ENCODE peak calls at places on chromosome 3, in four cellular contexts. B is endothelial cell of umbilical vein, G is PC-3, S is GM23248. C is an unnamed sample.

GRCh38 chr3:41176554-41176953 is 22.8 kb upstream of the CTNNB1 start:
- DNase-seq in B (no peak), G (no peak), S (no peak), C (no peak)

GRCh38 chr3:100465871-100466777 is 26.3 kb upstream of the TMEM45A start:
- DNase-seq in B (no peak), G (no peak), S (no peak), C (no peak)

GRCh38 chr3:194104041-194104751 is 31.8 kb upstream of the HES1 start:
- DNase-seq in B (no peak), G (peak; percentile 43), S (no peak), C (no peak)

GRCh38 chr3:56005196-56005805 is 463.0 kb downstream of the ERC2 start:
- DNase-seq in B (no peak), G (peak; percentile 13), S (no peak), C (peak; percentile 88)

GRCh38 chr3:103786296-103786695 is 1351.5 kb downstream of the ZPLD1 start:
- DNase-seq in B (no peak), G (no peak), S (no peak), C (no peak)

GRCh38 chr3:69907554-69907953 is 92.0 kb upstream of the SAMMSON start:
- DNase-seq in B (no peak), G (no peak), S (no peak), C (no peak)

GRCh38 chr3:87949189-87949878 is 109.5 kb downstream of the CGGBP1 start:
- DNase-seq in B (no peak), G (no peak), S (no peak), C (no peak)

GRCh38 chr3:58404396-58404795 is 29.2 kb downstream of the PDHB start:
- DNase-seq in B (no peak), G (peak; percentile 88), S (peak; percentile 91), C (peak; percentile 71)

GRCh38 chr3:173912126-173912525 is 514.6 kb downstream of the NLGN1 start:
- DNase-seq in B (no peak), G (no peak), S (peak; percentile 66), C (no peak)

GRCh38 chr3:151770941-151771340 is 37.2 kb downstream of the AADACL2 start:
- DNase-seq in B (peak; percentile 79), G (peak; percentile 21), S (peak; percentile 76), C (no peak)

GRCh38 chr3:15174953-15175352 is 31.1 kb upstream of the CAPN7 start:
- DNase-seq in B (no peak), G (no peak), S (no peak), C (no peak)

GRCh38 chr3:96213393-96213792 is 601.0 kb upstream of the EPHA6 start:
- DNase-seq in B (no peak), G (peak; percentile 36), S (no peak), C (no peak)

GRCh38 chr3:159711560-159712333 is 276.9 kb upstream of the IL12A start:
- DNase-seq in B (peak; percentile 99), G (peak; percentile 90), S (peak; percentile 94), C (peak; percentile 65)

GRCh38 chr3:55654123-55654787 is 167.1 kb upstream of the WNT5A start:
- DNase-seq in B (no peak), G (no peak), S (no peak), C (no peak)

GRCh38 chr3:33441322-33441976 is 1.2 kb upstream of the UBP1 start:
- DNase-seq in B (no peak), G (peak; percentile 21), S (no peak), C (no peak)

GRCh38 chr3:135885885-135886284 is 79.6 kb upstream of the PPP2R3A start:
- DNase-seq in B (no peak), G (no peak), S (no peak), C (no peak)

GRCh38 chr3:135895106-135895733 is 70.3 kb upstream of the PPP2R3A start:
- DNase-seq in B (peak; percentile 78), G (peak; percentile 83), S (peak; percentile 89), C (peak; percentile 73)

GRCh38 chr3:135887220-135887619 is 78.3 kb upstream of the PPP2R3A start:
- DNase-seq in B (no peak), G (peak; percentile 67), S (peak; percentile 87), C (peak; percentile 93)

GRCh38 chr3:135891121-135891520 is 74.4 kb upstream of the PPP2R3A start:
- DNase-seq in B (no peak), G (peak; percentile 43), S (no peak), C (no peak)

DNA sequence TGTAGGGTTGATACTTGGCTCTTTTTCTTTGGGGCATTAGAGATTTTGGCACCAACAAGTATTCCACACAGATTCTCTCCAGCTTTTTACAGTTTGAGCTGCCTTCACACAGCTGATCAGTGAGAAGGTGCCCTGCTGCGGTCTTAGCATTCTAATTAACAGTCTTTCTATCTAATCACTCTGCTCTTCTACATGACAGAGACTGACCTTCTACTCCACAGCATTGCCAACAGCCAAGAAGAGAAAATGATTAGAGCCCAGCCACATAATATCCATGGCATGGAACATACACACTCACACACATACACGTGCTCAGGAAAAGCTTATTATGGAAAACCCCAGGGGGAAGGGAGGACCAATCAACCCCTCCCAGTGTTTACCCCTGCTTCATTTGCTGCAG is 76.1 kb upstream of the PPP2R3A start:
- DNase-seq in B (no peak), G (no peak), S (no peak), C (no peak)
- H3K27ac ChIP-seq in B (no peak overlapping the region), G (no peak overlapping the region), S (no peak overlapping the region), C (no peak overlapping the region)

GRCh38 chr3:59812188-59812587 is 762.4 kb upstream of the CFAP20DC start:
- DNase-seq in B (no peak), G (no peak), S (no peak), C (no peak)
- H3K4me2 ChIP-seq in B (no peak overlapping the region), G (no peak overlapping the region), S (no peak overlapping the region), C (no peak overlapping the region)

DNA sequence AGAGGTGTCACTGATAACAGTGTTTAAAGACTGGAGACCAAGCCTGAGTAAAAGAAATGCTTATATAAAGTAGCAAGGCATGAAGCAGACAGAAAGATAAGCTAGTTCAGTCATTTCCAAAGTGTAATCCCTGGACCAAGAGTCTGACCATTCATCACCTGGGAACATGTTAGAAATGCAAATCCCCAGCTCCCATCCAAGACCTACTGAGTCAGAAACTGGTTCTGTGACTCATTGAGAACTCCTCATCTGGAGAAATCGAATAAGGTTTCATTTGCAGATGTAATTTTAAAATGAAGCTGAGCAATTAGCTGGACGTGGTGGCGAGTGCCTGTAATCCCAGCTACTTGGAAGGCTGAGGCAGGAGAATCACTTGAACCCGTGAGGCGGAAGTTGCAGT is 473.9 kb upstream of the UBE2E2 start:
- DNase-seq in B (no peak), G (peak; percentile 81), S (no peak), C (peak; percentile 72)
- H2AFZ ChIP-seq in B (no peak overlapping the region), G (no peak overlapping the region), S (no peak overlapping the region), C (no peak overlapping the region)

DNA sequence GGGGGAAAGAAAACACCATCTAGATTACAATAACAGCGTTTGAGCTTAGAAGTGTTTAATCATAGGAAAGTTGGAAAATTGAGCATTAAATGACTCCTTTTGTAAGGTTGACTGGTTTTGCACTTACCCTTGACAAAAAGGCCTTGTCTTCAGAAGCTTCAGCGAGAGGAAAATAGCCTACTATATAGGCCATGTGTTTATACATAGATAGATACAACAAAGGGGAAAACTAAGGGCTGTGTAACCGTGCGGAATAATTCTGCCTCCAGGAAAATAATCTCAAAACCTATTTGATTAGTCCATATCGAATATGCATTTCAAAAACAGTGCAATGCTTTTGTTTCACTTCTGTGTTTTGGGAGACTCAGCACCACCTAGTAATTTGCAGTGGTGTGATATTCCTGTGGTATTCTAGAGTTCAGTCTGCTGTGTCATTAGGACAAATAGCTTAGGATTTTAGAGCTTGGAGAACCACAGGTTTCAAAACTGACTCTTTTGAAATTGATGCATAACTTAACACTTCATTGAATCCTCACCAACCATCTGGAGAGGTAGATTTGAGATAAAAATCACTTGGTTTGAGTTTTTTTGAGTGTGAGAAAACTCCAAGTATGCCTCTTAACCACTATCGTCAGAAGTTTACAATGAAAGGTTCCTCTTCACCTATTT is 1.8 kb downstream of the ARHGAP31 start:
- DNase-seq in B (peak; percentile 45), G (no peak), S (peak; percentile 73), C (peak; percentile 13)
- H3K27ac ChIP-seq in B (peak overlapping the region; percentile 16), G (no peak overlapping the region), S (peak overlapping the region; percentile 65), C (no peak overlapping the region)

DNA sequence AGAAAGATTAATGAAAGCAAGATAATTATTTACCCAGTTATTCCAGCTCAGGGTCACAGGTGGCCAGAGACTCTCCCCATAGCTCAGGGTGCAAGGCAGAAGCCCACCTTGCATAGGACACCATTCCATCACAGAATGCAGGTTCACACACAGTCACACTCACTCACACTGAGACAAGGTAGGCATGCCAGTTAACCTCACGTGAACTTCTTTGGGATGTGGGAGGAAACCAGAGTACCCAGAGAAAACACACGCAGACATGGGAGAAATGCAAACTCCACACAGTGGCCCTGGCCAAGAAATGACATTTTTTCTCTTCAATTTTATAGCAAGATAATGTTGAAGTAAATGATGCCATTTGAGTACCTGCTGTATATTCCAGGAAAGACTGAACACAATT is 106.7 kb downstream of the ZNF385D start:
- DNase-seq in B (no peak), G (no peak), S (no peak), C (no peak)
- H3K4me2 ChIP-seq in B (no peak overlapping the region), G (no peak overlapping the region), S (no peak overlapping the region), C (no peak overlapping the region)

GRCh38 chr3:36557708-36558100 is 177.4 kb downstream of the STAC start:
- DNase-seq in B (no peak), G (no peak), S (no peak), C (no peak)
- H2AFZ ChIP-seq in B (no peak overlapping the region), G (no peak overlapping the region), S (no peak overlapping the region), C (no peak overlapping the region)

DNA sequence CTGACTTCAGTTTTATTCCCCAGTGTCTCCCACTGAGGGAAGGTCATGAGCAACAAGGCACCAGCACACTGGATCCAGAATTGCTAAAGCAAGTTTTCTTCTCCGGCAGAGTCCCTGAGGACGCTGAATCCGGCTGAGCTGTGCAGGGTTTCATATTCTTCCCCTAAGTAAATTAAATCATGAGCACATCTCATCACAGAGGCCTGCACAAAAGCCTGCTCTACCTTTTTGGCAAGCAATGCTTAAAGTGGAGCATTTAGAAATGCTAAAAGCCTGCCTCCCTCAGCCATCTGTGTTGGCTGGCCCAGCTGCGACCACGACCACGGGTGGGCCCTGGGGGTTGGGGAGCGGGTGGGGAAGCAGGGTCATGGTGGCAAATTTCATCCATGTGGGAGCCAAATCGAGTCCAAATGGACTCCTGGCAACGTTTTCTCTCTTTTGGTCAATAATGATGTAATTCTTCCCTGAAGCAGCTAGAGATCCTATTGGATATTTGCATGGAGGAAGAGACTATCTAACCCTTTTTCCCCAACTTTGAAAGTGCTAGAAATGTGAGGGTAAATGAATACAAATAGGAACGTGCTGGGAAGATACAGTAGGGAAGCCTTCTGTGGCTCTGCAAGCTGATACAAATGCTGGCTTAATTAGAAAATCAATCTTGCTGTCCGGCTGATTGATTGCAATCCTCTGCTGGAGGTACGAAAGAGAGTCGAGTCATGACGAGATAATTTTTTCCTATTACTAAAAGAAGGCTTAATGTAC is 532.8 kb upstream of the TBL1XR1 start:
- DNase-seq in B (no peak), G (no peak), S (no peak), C (no peak)
- H3K27ac ChIP-seq in B (no peak overlapping the region), G (no peak overlapping the region), S (no peak overlapping the region), C (no peak overlapping the region)

DNA sequence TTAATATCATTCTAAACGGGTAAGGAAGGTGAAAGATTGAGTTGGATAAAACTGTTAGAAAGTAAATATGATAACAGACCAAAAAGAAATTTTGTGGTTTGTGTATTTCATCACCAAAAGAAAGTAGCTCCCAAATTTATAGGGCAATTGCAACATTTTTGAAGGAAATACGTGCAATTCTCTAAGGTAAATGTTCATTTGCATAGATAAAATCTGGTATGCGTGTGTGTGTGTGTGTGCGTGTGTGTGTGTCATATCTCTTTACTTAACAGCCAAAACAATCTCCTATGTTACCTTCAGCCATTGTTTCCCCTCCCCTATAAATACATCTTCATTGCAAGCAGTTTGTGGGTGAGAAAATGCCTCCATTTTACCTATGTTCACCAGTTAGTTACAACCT is 208.4 kb downstream of the TNIK start:
- DNase-seq in B (no peak), G (no peak), S (no peak), C (no peak)
- H3K4me2 ChIP-seq in B (no peak overlapping the region), G (no peak overlapping the region), S (no peak overlapping the region), C (no peak overlapping the region)